ENCODE peak calls at places on chromosomes 5 and 9, in six cellular contexts. G is SJSA1, H is heart right ventricle, Z is heart left ventricle, C is brain microvascular endothelial cell, K is endodermal cell. O is an unnamed sample. For H3K27me3 and H3K36me3, the result is how much of the 10 kb centered on the place peaks cover.

GRCh38 chr5:135227064-135228022 is 171.7 kb downstream of the MACROH2A1 start:
- DNase-seq in G (no peak), H (no peak), Z (no peak), C (no peak), K (no peak), O (no peak)

GRCh38 chr5:598564-598890 is 13.6 kb upstream of the CEP72 start:
- DNase-seq in G (no peak), H (no peak), Z (peak), C (no peak), K (peak), O (no peak)

GRCh38 chr9:97632406-97632991 is 669 bp downstream of the TSTD2 start:
- DNase-seq in G (peak), H (peak), Z (peak), C (peak), K (peak), O (peak)

GRCh38 chr5:54519083-54519541 is 1.6 kb downstream of the SNX18 start:
- DNase-seq in G (peak), H (no peak), Z (no peak), C (no peak), K (no peak), O (no peak)

GRCh38 chr5:16894236-16895057 is 41.6 kb downstream of the MYO10 start:
- DNase-seq in G (peak), H (no peak), Z (no peak), C (peak), K (peak), O (peak)

GRCh38 chr5:125575561-125576504 is 829.4 kb upstream of the ZNF608 start:
- DNase-seq in G (no peak), H (no peak), Z (no peak), C (no peak), K (peak), O (peak)

GRCh38 chr5:148176480-148176879 is 8.1 kb downstream of the SPINK14 start:
- DNase-seq in G (no peak), H (no peak), Z (no peak), C (no peak), K (no peak), O (no peak)

GRCh38 chr9:6584881-6585597 is 60.5 kb downstream of the GLDC start:
- DNase-seq in G (peak), H (no peak), Z (no peak), C (no peak), K (no peak), O (peak)

GRCh38 chr5:146731909-146732659 is 146.5 kb downstream of the PPP2R2B start:
- DNase-seq in G (peak), H (no peak), Z (no peak), C (peak), K (no peak), O (peak)

GRCh38 chr5:7763621-7764072 is 87.3 kb downstream of the CFAP90 start:
- DNase-seq in G (no peak), H (no peak), Z (no peak), C (no peak), K (no peak), O (no peak)

GRCh38 chr5:14706615-14707021 is 42.1 kb downstream of the OTULIN start:
- DNase-seq in G (peak), H (no peak), Z (no peak), C (peak), K (no peak), O (no peak)

GRCh38 chr9:113783475-113783874 is 92.6 kb upstream of the ZNF618 start:
- DNase-seq in G (no peak), H (no peak), Z (no peak), C (no peak), K (no peak), O (no peak)

GRCh38 chr9:129143461-129143927 is 32.3 kb downstream of the PTPA start:
- DNase-seq in G (no peak), H (peak), Z (peak), C (peak), K (peak), O (peak)

GRCh38 chr5:173430394-173430793 is 102.2 kb upstream of the STC2 start:
- DNase-seq in G (no peak), H (no peak), Z (no peak), C (no peak), K (no peak), O (no peak)

GRCh38 chr9:126342621-126343031 is 16.0 kb downstream of the MVB12B start:
- DNase-seq in G (no peak), H (no peak), Z (no peak), C (no peak), K (no peak), O (no peak)

GRCh38 chr9:87100001-87100400 is 152.7 kb upstream of the GAS1 start:
- DNase-seq in G (no peak), H (no peak), Z (no peak), C (no peak), K (no peak), O (no peak)

GRCh38 chr9:110099236-110099741 is 108.7 kb downstream of the C9orf152 start:
- DNase-seq in G (no peak), H (no peak), Z (no peak), C (peak), K (no peak), O (no peak)

DNA sequence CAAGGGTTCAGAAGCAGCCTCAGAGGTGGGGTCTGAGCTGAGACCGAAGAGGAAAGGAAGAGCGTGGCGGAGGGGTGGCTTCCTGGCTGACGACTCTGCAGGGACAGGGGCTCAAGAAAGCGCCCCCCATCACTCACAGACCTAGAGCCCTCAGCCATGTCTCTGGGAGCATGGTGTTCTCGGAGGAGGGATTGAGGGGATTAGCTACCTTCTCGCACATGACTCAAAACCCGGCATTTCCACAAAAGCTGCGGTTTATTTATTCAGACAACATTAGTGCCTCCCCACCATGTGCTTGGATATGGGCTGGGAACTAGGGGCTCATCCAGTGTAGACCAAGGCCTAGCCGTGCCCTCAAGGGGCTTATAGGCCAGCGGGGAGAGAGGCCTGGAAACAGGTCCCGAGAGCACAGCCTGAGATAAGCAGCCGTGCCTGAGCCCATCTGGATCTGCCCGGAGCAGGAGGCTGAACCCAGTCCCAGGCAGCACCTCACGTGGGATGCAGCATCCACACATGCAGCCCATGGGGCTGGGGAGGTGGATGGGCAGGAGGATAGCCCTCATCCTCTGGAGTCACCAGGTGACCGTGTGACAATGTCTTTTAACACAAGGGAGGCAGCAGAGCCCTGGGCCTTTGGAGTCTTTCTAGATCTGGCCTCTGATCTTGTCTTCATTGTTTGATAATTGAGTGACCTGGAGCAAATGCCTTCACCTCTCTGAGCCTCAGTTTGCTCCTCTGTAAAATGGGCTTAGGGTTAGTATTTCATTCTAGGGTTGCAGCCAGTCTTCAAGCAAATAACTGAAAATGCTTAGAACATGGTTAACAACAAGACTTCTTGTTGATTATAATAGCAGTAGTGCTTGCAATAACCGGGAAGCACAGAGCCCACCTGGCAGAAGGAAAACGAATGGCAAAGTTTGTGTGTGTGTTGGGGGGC is 878 bp upstream of the HMCN2 start:
- DNase-seq in G (no peak), H (no peak), Z (no peak), C (no peak), K (peak), O (no peak)
- H3K4me3 ChIP-seq in G (no peak), H (no peak), Z (no peak), C (no peak), K (no peak), O (peak)

GRCh38 chr9:76900884-76901440 is 5.0 kb downstream of the PRUNE2 start:
- DNase-seq in G (no peak), H (no peak), Z (no peak), C (no peak), K (no peak), O (no peak)
- H3K27me3 ChIP-seq in G (under half), H (under half), Z (under half), C (under half), K (under half), O (under half)

DNA sequence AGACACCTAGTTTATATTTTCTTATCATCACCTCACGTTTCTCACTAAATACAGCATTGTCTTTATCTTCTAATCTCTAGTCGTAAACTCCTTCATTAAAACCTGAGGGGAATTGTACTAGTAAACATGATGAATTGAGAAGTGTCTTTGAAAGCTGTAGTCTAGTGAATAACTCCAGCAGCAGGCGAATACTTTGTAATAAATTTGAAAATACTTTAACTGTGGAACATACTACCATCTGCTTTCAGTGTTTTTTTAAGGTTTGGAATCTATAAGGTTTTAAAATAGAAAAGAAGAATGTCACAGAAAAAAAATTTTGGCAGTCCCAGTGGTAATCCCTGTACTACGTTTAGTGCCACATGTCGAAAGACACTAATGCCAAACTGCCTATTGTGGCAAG is 379.0 kb upstream of the NUDT12 start:
- DNase-seq in G (no peak), H (no peak), Z (no peak), C (no peak), K (no peak), O (no peak)
- H3K36me3 ChIP-seq in G (under half), H (under half), Z (under half), C (under half), K (under half), O (under half)

GRCh38 chr5:139658928-139659667 is 10.9 kb downstream of the CXXC5 start:
- DNase-seq in G (peak), H (peak), Z (peak), C (peak), K (peak), O (peak)
- H3K4me3 ChIP-seq in G (peak), H (no peak), Z (peak), C (peak), K (no peak), O (no peak)

GRCh38 chr9:132791699-132792240 is 86.3 kb downstream of the AK8 start:
- DNase-seq in G (no peak), H (no peak), Z (no peak), C (no peak), K (peak), O (no peak)

GRCh38 chr9:132792547-132792946 is 85.5 kb downstream of the AK8 start:
- DNase-seq in G (no peak), H (no peak), Z (no peak), C (no peak), K (peak), O (no peak)

GRCh38 chr9:132787748-132788159 is 90.3 kb downstream of the AK8 start:
- DNase-seq in G (no peak), H (no peak), Z (no peak), C (no peak), K (no peak), O (no peak)

GRCh38 chr9:132788378-132788777 is 89.7 kb downstream of the AK8 start:
- DNase-seq in G (no peak), H (no peak), Z (no peak), C (no peak), K (no peak), O (no peak)

GRCh38 chr9:132789706-132790105 is 88.4 kb downstream of the AK8 start:
- DNase-seq in G (no peak), H (no peak), Z (no peak), C (no peak), K (no peak), O (no peak)
- H3K27me3 ChIP-seq in G (under half), H (under half), Z (under half), C (under half), K (under half), O (under half)

O was measured in H7.